ENCODE peak calls at places on chromosomes 5 and 9, in six cellular contexts. W is GM12878, N is H1, D is HCT116, V is A549, T is K562. J is an unnamed sample.

GRCh38 chr9:84969736-84970135 is 300.2 kb downstream of the NTRK2 start:
- DNase-seq in W (no peak), N (no peak), D (no peak), V (no peak), T (no peak), J (no peak)

GRCh38 chr5:82348749-82349148 is 70.6 kb upstream of the RPS23 start:
- DNase-seq in W (no peak), N (no peak), D (no peak), V (no peak), T (no peak), J (no peak)

GRCh38 chr5:116415182-116415581 is 159.4 kb downstream of the SEMA6A start:
- DNase-seq in W (no peak), N (no peak), D (no peak), V (no peak), T (no peak), J (no peak)

GRCh38 chr5:134267366-134268018 is 41.6 kb upstream of the PPP2CA start:
- DNase-seq in W (no peak), N (no peak), D (no peak), V (peak), T (no peak), J (peak)

GRCh38 chr9:96199006-96199405 is 103.0 kb downstream of the HSD17B3 start:
- DNase-seq in W (no peak), N (no peak), D (no peak), V (no peak), T (no peak), J (no peak)

GRCh38 chr9:99820330-99821186 is 1.1 kb upstream of the NR4A3 start:
- DNase-seq in W (no peak), N (no peak), D (no peak), V (peak), T (no peak), J (peak)

GRCh38 chr5:125882061-125882460 is 541.1 kb upstream of the GRAMD2B start:
- DNase-seq in W (no peak), N (no peak), D (no peak), V (no peak), T (no peak), J (no peak)

GRCh38 chr5:97735209-97735608 is 552.2 kb upstream of the RIOK2 start:
- DNase-seq in W (no peak), N (no peak), D (no peak), V (no peak), T (no peak), J (peak)

GRCh38 chr5:100840364-100840763 is 62.7 kb downstream of the ST8SIA4 start:
- DNase-seq in W (peak), N (no peak), D (peak), V (peak), T (no peak), J (peak)

GRCh38 chr5:149038336-149039075 is 24.4 kb downstream of the SH3TC2 start:
- DNase-seq in W (no peak), N (no peak), D (no peak), V (peak), T (no peak), J (no peak)

GRCh38 chr9:134922066-134922931 is 4.6 kb upstream of the FCN1 start:
- DNase-seq in W (no peak), N (no peak), D (no peak), V (no peak), T (no peak), J (no peak)

GRCh38 chr5:126998895-126999570 is 31.3 kb downstream of the MARCHF3 start:
- DNase-seq in W (no peak), N (no peak), D (no peak), V (no peak), T (no peak), J (no peak)

GRCh38 chr9:30329441-30329840 is 2055.0 kb upstream of the ACO1 start:
- DNase-seq in W (no peak), N (no peak), D (no peak), V (no peak), T (no peak), J (no peak)

GRCh38 chr9:470041-470781 is 255.5 kb downstream of the DOCK8 start:
- DNase-seq in W (peak), N (peak), D (peak), V (peak), T (peak), J (peak)

GRCh38 chr9:137555179-137555578 is 3.5 kb downstream of the MRPL41 start:
- DNase-seq in W (no peak), N (no peak), D (no peak), V (no peak), T (no peak), J (no peak)

GRCh38 chr9:104835163-104835562 is 71.2 kb downstream of the NIPSNAP3B start:
- DNase-seq in W (no peak), N (no peak), D (no peak), V (no peak), T (no peak), J (no peak)
- TF ChIP-seq CEBPB in W (no peak), N (no peak), D (no peak), V (no peak), T (no peak), J (no peak)

GRCh38 chr9:131039129-131039954 is 30.4 kb downstream of the LAMC3 start:
- DNase-seq in W (no peak), N (no peak), D (no peak), V (no peak), T (peak), J (no peak)

GRCh38 chr9:131036529-131037335 is 27.8 kb downstream of the LAMC3 start:
- DNase-seq in W (no peak), N (no peak), D (no peak), V (no peak), T (peak), J (no peak)

GRCh38 chr9:131037336-131038255 is 28.6 kb downstream of the LAMC3 start:
- DNase-seq in W (no peak), N (no peak), D (no peak), V (no peak), T (peak), J (peak)

GRCh38 chr9:131036071-131036470 is 27.1 kb downstream of the LAMC3 start:
- DNase-seq in W (no peak), N (no peak), D (no peak), V (no peak), T (no peak), J (no peak)

GRCh38 chr9:131038256-131039128 is 29.5 kb downstream of the LAMC3 start:
- DNase-seq in W (no peak), N (no peak), D (no peak), V (no peak), T (peak), J (no peak)
- TF ChIP-seq CEBPB in W (no peak), N (no peak), D (no peak), V (no peak), T (no peak), J (no peak)

GRCh38 chr5:17308326-17309065 is 91.1 kb downstream of the BASP1 start:
- DNase-seq in W (no peak), N (no peak), D (no peak), V (no peak), T (no peak), J (no peak)

GRCh38 chr5:17304282-17304681 is 86.9 kb downstream of the BASP1 start:
- DNase-seq in W (no peak), N (no peak), D (no peak), V (peak), T (no peak), J (peak)

GRCh38 chr5:17305024-17305423 is 87.6 kb downstream of the BASP1 start:
- DNase-seq in W (no peak), N (no peak), D (no peak), V (peak), T (no peak), J (peak)

GRCh38 chr5:17306726-17307091 is 89.3 kb downstream of the BASP1 start:
- DNase-seq in W (no peak), N (no peak), D (no peak), V (no peak), T (no peak), J (no peak)

GRCh38 chr5:17305964-17306725 is 88.7 kb downstream of the BASP1 start:
- DNase-seq in W (no peak), N (peak), D (no peak), V (peak), T (no peak), J (peak)
- TF ChIP-seq CEBPB in W (no peak), N (no peak), D (no peak), V (peak), T (no peak), J (peak)

GRCh38 chr5:124544366-124545055 is 201.9 kb downstream of the ZNF608 start:
- DNase-seq in W (peak), N (no peak), D (peak), V (no peak), T (no peak), J (peak)
- TF ChIP-seq CEBPB in W (no peak), N (no peak), D (no peak), V (no peak), T (no peak), J (no peak)

GRCh38 chr5:6772886-6773285 is 59.7 kb downstream of the TENT4A start:
- DNase-seq in W (no peak), N (no peak), D (no peak), V (no peak), T (no peak), J (no peak)

GRCh38 chr5:6770826-6771607 is 57.8 kb downstream of the TENT4A start:
- DNase-seq in W (no peak), N (no peak), D (no peak), V (no peak), T (no peak), J (no peak)

GRCh38 chr5:6775595-6775994 is 62.4 kb downstream of the TENT4A start:
- DNase-seq in W (no peak), N (no peak), D (no peak), V (no peak), T (no peak), J (no peak)

GRCh38 chr5:6774673-6775327 is 61.6 kb downstream of the TENT4A start:
- DNase-seq in W (no peak), N (no peak), D (no peak), V (no peak), T (no peak), J (no peak)

DNA sequence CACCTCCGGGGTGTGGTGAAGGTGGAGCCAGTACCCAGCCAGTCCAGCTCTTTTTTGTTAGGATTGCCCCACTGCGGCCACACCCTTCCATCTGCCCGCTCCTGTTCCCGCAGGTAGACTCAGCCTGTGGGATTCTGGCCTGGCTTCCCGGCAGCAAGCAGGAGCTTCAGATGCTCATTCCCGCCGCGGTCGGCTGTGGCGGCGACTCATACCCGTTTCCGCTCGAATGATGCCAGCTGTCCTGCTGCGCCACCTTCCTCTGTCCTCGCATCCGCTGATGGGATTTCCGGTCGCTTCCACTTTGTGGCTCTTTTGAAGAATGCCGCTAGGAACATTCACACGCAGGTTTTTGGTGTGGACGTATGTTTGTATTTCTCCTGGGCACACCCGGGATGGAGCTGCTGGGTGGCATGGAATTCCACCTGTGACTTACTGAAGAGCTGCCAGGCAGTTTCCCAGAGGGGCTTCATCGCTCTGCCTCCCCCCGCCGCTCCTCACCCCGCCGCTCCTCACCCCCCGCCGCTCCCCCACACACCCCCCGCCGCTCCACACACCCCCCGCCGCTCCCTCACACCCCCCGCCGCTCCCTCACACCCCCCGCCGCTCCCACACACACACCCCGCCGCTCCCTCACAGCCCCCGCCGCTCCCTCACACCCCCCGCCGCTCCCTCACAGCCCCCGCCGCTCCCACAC is 60.3 kb downstream of the TENT4A start:
- DNase-seq in W (no peak), N (no peak), D (no peak), V (peak), T (no peak), J (no peak)
- TF ChIP-seq CEBPB in W (no peak), N (no peak), D (no peak), V (no peak), T (no peak), J (no peak)

GRCh38 chr5:150196514-150196913 is 6.7 kb downstream of the SLC6A7 start:
- DNase-seq in W (no peak), N (no peak), D (no peak), V (no peak), T (no peak), J (no peak)

GRCh38 chr5:150192462-150192861 is 2.6 kb downstream of the SLC6A7 start:
- DNase-seq in W (no peak), N (no peak), D (no peak), V (no peak), T (no peak), J (no peak)

GRCh38 chr5:150202501-150202900 is 12.6 kb downstream of the SLC6A7 start:
- DNase-seq in W (no peak), N (no peak), D (no peak), V (no peak), T (no peak), J (no peak)

GRCh38 chr5:150197476-150197875 is 7.6 kb downstream of the SLC6A7 start:
- DNase-seq in W (no peak), N (no peak), D (no peak), V (no peak), T (no peak), J (no peak)

GRCh38 chr5:150196986-150197385 is 7.1 kb downstream of the SLC6A7 start:
- DNase-seq in W (no peak), N (no peak), D (no peak), V (no peak), T (no peak), J (no peak)
- TF ChIP-seq CEBPB in W (no peak), N (no peak), D (no peak), V (no peak), T (no peak), J (no peak)

GRCh38 chr9:86662890-86663468 is 284.3 kb downstream of the GAS1 start:
- DNase-seq in W (no peak), N (no peak), D (no peak), V (no peak), T (no peak), J (no peak)
- TF ChIP-seq CEBPB in W (no peak), N (no peak), D (no peak), V (no peak), T (no peak), J (no peak)

GRCh38 chr9:19120846-19121245 is 6.4 kb downstream of the PLIN2 start:
- DNase-seq in W (no peak), N (no peak), D (no peak), V (no peak), T (no peak), J (no peak)

GRCh38 chr9:19127881-19128719 is 808 bp upstream of the PLIN2 start:
- DNase-seq in W (no peak), N (peak), D (no peak), V (peak), T (no peak), J (no peak)

GRCh38 chr9:19119801-19120440 is 7.4 kb downstream of the PLIN2 start:
- DNase-seq in W (no peak), N (no peak), D (no peak), V (no peak), T (no peak), J (no peak)

GRCh38 chr9:19122490-19123042 is 4.7 kb downstream of the PLIN2 start:
- DNase-seq in W (no peak), N (no peak), D (no peak), V (no peak), T (no peak), J (no peak)

DNA sequence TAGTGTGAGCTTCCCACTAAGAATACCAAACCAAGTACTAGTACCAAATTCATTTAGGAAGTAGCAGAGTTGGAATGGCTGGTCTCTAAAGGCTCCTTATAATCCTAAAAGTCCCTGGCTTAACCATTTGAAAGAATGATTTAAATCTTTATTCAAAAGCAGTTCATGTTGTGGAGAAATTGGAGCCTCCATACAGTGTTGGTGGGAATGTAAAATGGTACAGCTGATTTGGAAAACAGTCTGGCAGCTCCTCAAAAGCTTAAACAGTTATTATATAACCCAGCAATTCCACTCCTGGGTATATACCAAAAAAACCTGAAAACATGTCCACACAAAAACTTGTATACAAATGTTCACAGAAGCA is 2.9 kb downstream of the PLIN2 start:
- DNase-seq in W (no peak), N (no peak), D (no peak), V (no peak), T (no peak), J (no peak)
- TF ChIP-seq CEBPB in W (no peak), N (no peak), D (no peak), V (no peak), T (no peak), J (no peak)

GRCh38 chr9:98374385-98375051 is 119.1 kb upstream of the TBC1D2 start:
- DNase-seq in W (no peak), N (no peak), D (no peak), V (peak), T (peak), J (peak)
- TF ChIP-seq CEBPB in W (no peak), N (no peak), D (no peak), V (no peak), T (peak), J (peak)

J was measured in IMR-90.